ENCODE peak calls at places on chromosome 1, in four cellular contexts. K is H1, A is HepG2, Q is GM12878. L is an unnamed sample.

GRCh38 chr1:42328916-42329496 is 6.0 kb downstream of the FOXJ3 start:
- DNase-seq in K (no peak), A (no peak), Q (no peak), L (no peak)

GRCh38 chr1:154404984-154405761 is at the start of gene IL6R:
- DNase-seq in K (no peak), A (peak; percentile 83), Q (no peak), L (peak; percentile 72)

GRCh38 chr1:117368116-117369108 is 1.2 kb downstream of the MAN1A2 start:
- DNase-seq in K (no peak), A (peak; percentile 26), Q (no peak), L (no peak)

GRCh38 chr1:2860476-2861142 is 59.1 kb upstream of the TTC34 start:
- DNase-seq in K (no peak), A (no peak), Q (no peak), L (no peak)

GRCh38 chr1:90133133-90133532 is 138.2 kb downstream of the ZNF326 start:
- DNase-seq in K (no peak), A (peak; percentile 12), Q (no peak), L (peak; percentile 55)

GRCh38 chr1:215637041-215637573 is 70.0 kb downstream of the KCTD3 start:
- DNase-seq in K (no peak), A (peak; percentile 41), Q (no peak), L (no peak)

GRCh38 chr1:17579951-17580939 is 40.7 kb downstream of the ARHGEF10L start:
- DNase-seq in K (no peak), A (peak; percentile 87), Q (no peak), L (no peak)

GRCh38 chr1:170881268-170882265 is 53.8 kb upstream of the MROH9 start:
- DNase-seq in K (no peak), A (no peak), Q (peak; percentile 23), L (peak; percentile 18)

GRCh38 chr1:84883286-84883685 is 9.7 kb downstream of the LPAR3 start:
- DNase-seq in K (no peak), A (no peak), Q (no peak), L (no peak)

GRCh38 chr1:234613128-234613875 is 3.3 kb upstream of the IRF2BP2 start:
- DNase-seq in K (no peak), A (peak; percentile 55), Q (no peak), L (no peak)

GRCh38 chr1:92485374-92486250 is 1.1 kb downstream of the GFI1 start:
- DNase-seq in K (no peak), A (peak; percentile 49), Q (no peak), L (peak; percentile 79)
- TF ChIP-seq SP1 in K (no peak), A (no peak), Q (no peak), L (no peak)

GRCh38 chr1:67169496-67169895 is 3.2 kb downstream of the IL23R start:
- DNase-seq in K (no peak), A (no peak), Q (no peak), L (no peak)
- TF ChIP-seq SUZ12 in K (no peak), A (no peak), Q (no peak), L (no peak)

GRCh38 chr1:28631713-28632112 is 11.2 kb downstream of the TAF12 start:
- DNase-seq in K (no peak), A (no peak), Q (no peak), L (no peak)
- TF ChIP-seq SP1 in K (no peak), A (no peak), Q (no peak), L (no peak)

DNA sequence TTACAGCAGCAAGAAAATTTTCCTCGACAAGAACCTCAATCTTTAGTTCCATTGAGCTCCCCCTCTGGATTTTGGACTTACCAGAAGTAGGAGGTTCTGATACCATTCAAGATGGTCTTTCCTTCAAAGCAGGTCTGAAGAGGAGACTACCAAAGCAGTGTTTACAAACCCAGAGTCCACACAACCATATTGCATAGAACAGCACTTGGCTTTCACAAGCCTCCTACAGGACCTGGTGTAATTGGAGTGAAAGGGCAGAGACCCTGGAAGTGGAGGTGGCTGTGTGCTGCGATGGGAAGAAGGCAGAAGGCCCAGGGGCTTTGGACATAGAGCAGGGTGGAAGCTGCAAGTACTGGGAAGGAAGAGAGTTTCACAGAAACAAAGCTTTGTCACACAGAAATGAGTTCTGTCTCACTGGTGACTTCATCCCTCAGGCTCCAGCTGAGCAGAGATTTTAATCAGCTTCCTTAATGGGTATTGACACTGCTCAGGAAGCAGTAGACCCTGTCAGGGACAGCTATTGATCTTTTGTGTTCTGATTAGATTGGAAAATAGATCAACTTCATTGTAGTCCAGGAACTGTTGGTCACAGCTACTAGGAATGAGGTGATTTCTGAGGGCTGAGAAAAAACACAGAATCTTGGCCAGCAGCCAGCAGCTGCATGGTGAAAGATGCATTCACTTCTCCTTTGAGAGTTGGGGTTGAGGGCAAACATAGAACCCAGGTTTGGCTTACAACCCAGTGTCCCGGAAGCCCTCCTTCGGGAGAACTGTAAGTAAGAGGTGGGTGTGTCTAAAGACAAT is 124.0 kb downstream of the SYT2 start:
- DNase-seq in K (no peak), A (peak; percentile 50), Q (peak; percentile 40), L (no peak)
- TF ChIP-seq SUZ12 in K (no peak), A (no peak), Q (no peak), L (no peak)

GRCh38 chr1:219697667-219698066 is 84.8 kb upstream of the ZC3H11B start:
- DNase-seq in K (no peak), A (no peak), Q (no peak), L (no peak)
- TF ChIP-seq SP1 in K (no peak), A (no peak), Q (no peak), L (no peak)

DNA sequence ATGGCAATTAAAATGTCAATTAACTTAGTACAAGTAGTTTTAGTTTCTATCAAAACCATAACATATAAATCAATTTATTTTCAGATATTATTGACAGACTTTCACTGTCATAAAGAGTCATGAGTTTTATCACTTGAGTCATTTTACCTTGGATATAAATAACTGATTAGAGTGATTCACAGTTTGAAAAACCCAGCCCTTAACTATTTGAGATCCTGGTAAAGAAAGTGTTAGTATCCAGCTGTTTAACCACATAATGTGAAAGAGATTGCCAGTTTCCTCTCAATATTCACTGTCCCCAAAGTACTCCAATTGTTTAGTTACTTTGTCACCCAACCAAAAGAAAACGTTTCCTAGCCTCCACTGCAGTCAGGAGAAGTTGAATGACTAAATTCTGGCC is 91.3 kb downstream of the UCHL5 start:
- DNase-seq in K (no peak), A (no peak), Q (no peak), L (no peak)
- TF ChIP-seq SUZ12 in K (no peak), A (no peak), Q (no peak), L (no peak)

DNA sequence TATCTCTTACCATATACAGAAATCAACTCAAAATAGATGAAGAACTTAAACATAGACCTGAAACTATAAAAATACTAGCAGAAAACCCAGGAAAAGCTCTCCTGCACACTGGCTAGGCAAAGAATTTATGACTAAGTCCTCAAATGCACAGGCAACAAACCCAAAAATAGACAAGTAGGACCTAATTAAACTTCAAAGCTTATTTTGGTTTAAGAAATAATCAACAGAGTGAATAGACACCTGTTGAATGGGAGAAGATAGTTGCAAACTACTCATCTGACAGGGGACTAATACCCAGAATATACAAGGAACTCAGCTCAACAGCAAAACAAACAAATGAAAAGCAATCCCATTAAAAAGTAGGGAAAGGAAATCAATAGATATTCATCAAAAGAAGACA is 40.7 kb downstream of the WARS2 start:
- DNase-seq in K (no peak), A (no peak), Q (no peak), L (no peak)
- TF ChIP-seq SP1 in K (no peak), A (no peak), Q (no peak), L (no peak)